ENCODE peak calls at places on chromosome 18, in four cellular contexts. One of them, this sample, is unnamed. For H3K27me3, the result is how much of the 10 kb centered on the place peaks cover.

GRCh38 chr18:37336568-37337285 is 228.9 kb downstream of the CELF4 start:
- DNase-seq in uterus: no peak
- DNase-seq in endodermal cell: no peak
- DNase-seq in HAP-1: no peak
- DNase-seq in this sample: no peak

GRCh38 chr18:3186678-3187658 is 32.8 kb downstream of the MYOM1 start:
- DNase-seq in uterus: peak
- DNase-seq in endodermal cell: no peak
- DNase-seq in HAP-1: peak
- DNase-seq in this sample: no peak

GRCh38 chr18:12754511-12754910 is 51.7 kb downstream of the PSMG2 start:
- DNase-seq in uterus: no peak
- DNase-seq in endodermal cell: no peak
- DNase-seq in HAP-1: no peak
- DNase-seq in this sample: no peak

GRCh38 chr18:24014986-24015896 is 687 bp downstream of the TTC39C start:
- DNase-seq in uterus: peak
- DNase-seq in endodermal cell: peak
- DNase-seq in HAP-1: peak
- DNase-seq in this sample: peak

GRCh38 chr18:23121133-23121532 is 14.2 kb upstream of the CABLES1 start:
- DNase-seq in uterus: no peak
- DNase-seq in endodermal cell: peak
- DNase-seq in HAP-1: no peak
- DNase-seq in this sample: no peak

GRCh38 chr18:72935744-72936143 is 68.0 kb upstream of the NETO1 start:
- DNase-seq in uterus: no peak
- DNase-seq in endodermal cell: no peak
- DNase-seq in HAP-1: no peak
- DNase-seq in this sample: no peak

GRCh38 chr18:12086249-12086648 is 7.4 kb upstream of the ANKRD62 start:
- DNase-seq in uterus: no peak
- DNase-seq in endodermal cell: no peak
- DNase-seq in HAP-1: no peak
- DNase-seq in this sample: no peak

GRCh38 chr18:51021226-51021965 is 8.6 kb upstream of the SMAD4 start:
- DNase-seq in uterus: no peak
- DNase-seq in endodermal cell: no peak
- DNase-seq in HAP-1: no peak
- DNase-seq in this sample: no peak

GRCh38 chr18:61541673-61542072 is 208.4 kb downstream of the CDH20 start:
- DNase-seq in uterus: no peak
- DNase-seq in endodermal cell: no peak
- DNase-seq in HAP-1: no peak
- DNase-seq in this sample: no peak

DNA sequence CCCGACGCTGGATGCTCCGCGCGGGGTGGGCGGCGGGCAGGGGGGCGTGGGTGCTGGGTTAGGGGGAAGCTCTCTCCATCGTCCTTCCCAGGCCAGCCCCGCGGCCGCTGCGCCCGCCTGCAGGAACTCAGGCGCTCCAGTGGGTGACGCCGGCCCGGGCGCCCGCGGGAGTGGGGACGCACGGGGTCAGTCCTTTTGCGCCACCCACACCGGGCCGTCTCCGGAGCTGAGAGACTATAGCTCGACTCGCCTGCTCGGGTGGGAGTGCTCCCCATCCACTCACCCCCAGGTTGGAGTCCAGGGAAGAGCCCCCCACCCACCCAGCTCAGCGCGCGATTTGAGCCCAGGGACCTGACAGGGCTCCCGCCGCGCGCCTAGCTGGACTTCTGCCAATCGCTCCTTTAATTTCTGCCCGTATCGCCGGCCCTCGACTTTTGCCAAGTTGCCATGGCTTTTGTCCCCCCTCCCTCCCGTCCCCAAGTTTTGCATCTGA is 205.6 kb upstream of the SMAD2 start:
- DNase-seq in uterus: peak
- DNase-seq in endodermal cell: peak
- DNase-seq in HAP-1: peak
- DNase-seq in this sample: no peak
- H3K4me3 ChIP-seq in uterus: peak
- H3K4me3 ChIP-seq in endodermal cell: peak
- H3K4me3 ChIP-seq in HAP-1: peak
- H3K4me3 ChIP-seq in this sample: peak

GRCh38 chr18:48944634-48945033 is 6.1 kb downstream of the SMAD7 start:
- DNase-seq in uterus: peak
- DNase-seq in endodermal cell: no peak
- DNase-seq in HAP-1: no peak
- DNase-seq in this sample: no peak
- H3K27me3 ChIP-seq in uterus: under half
- H3K27me3 ChIP-seq in endodermal cell: under half
- H3K27me3 ChIP-seq in HAP-1: under half
- H3K27me3 ChIP-seq in this sample: under half

DNA sequence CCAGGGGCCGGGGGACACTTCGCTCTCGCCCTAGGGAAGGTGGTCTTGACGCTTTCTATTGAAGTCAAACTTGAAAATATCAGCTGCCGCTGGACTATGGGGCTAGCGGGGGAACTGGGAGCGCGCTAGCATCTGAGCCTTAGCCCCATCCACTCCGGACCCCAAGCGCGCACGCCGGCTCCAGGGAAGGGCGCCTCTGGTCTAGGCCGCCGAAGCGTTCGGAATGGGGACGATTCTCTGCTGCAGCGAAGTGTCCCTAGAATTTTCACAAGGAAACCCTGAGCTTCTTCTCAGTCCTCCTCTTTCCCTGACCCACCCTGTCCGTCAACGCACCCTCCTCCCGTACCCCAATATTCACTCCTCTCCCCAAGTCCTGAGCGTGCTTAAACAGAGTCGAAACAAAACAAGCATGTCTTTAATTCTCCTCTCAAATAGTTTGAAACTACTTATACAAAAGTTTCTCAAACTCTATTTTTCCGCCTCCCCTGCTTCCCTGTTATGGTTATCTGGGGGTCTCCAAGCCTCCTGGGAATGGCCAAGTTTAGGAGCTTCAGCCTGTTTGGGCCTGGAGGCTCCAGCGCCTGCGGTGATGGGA is 5.0 kb downstream of the RAX start:
- DNase-seq in uterus: no peak
- DNase-seq in endodermal cell: no peak
- DNase-seq in HAP-1: no peak
- DNase-seq in this sample: no peak
- H3K4me3 ChIP-seq in uterus: no peak
- H3K4me3 ChIP-seq in endodermal cell: peak
- H3K4me3 ChIP-seq in HAP-1: no peak
- H3K4me3 ChIP-seq in this sample: no peak

GRCh38 chr18:54949588-54949987 is 9.7 kb downstream of the CCDC68 start:
- DNase-seq in uterus: no peak
- DNase-seq in endodermal cell: no peak
- DNase-seq in HAP-1: no peak
- DNase-seq in this sample: no peak
- H3K27me3 ChIP-seq in uterus: under half
- H3K27me3 ChIP-seq in endodermal cell: under half
- H3K27me3 ChIP-seq in HAP-1: under half
- H3K27me3 ChIP-seq in this sample: under half

DNA sequence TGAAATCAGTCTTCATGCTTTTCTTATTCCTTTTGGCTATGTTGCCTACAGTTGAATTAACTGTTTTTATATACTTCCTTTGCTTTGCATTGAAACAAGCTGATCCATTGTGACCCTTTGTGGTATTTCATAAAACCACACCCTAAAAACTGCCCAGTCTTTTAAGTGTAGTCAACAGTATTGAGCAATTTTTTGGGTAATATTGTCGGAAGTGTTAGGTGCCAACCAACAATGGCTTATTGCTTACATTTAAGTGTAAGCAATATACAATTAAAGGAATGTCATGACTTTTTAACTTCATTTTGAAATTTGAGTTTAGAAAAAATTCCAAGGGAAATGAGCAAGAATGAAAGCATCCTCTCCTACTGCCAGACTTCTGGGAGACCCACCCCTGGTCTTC is 174.1 kb downstream of the NEDD4L start:
- DNase-seq in uterus: no peak
- DNase-seq in endodermal cell: no peak
- DNase-seq in HAP-1: no peak
- DNase-seq in this sample: no peak
- H3K4me3 ChIP-seq in uterus: no peak
- H3K4me3 ChIP-seq in endodermal cell: no peak
- H3K4me3 ChIP-seq in HAP-1: no peak
- H3K4me3 ChIP-seq in this sample: no peak